ENCODE peak calls at places on chromosomes 12 and 14, in eight cellular contexts. L is cardiac muscle cell, H is transverse colon, M is HCT116, G is Peyer's patch, I is DND-41, N is tibial nerve, K is GM23248. B is an unnamed sample. For H3K36me3, the result is how much of the 10 kb centered on the place peaks cover.

GRCh38 chr14:101001311-101002069 is 98.0 kb upstream of the RTL1 start:
- DNase-seq in L (peak), H (no peak), M (no peak), G (no peak), I (no peak), N (no peak), K (peak), B (no peak)

GRCh38 chr14:30808576-30808975 is 65.8 kb upstream of the COCH start:
- DNase-seq in L (no peak), H (no peak), M (no peak), G (no peak), I (no peak), N (no peak), K (peak), B (no peak)

GRCh38 chr12:98533723-98534251 is 18.4 kb downstream of the TMPO start:
- DNase-seq in L (peak), H (no peak), M (no peak), G (peak), I (no peak), N (no peak), K (peak), B (no peak)

GRCh38 chr14:35405304-35405996 is 901 bp upstream of the NFKBIA start:
- DNase-seq in L (no peak), H (peak), M (no peak), G (peak), I (no peak), N (peak), K (peak), B (no peak)

GRCh38 chr14:22560638-22561365 is 28.2 kb downstream of the DAD1 start:
- DNase-seq in L (no peak), H (no peak), M (no peak), G (no peak), I (no peak), N (no peak), K (no peak), B (no peak)

GRCh38 chr12:19799886-19800602 is 360.8 kb downstream of the AEBP2 start:
- DNase-seq in L (peak), H (no peak), M (no peak), G (no peak), I (no peak), N (no peak), K (no peak), B (no peak)

GRCh38 chr12:129772463-129773169 is 131.2 kb downstream of the TMEM132D start:
- DNase-seq in L (no peak), H (no peak), M (no peak), G (no peak), I (no peak), N (no peak), K (no peak), B (no peak)

GRCh38 chr14:71742491-71742890 is 189.7 kb upstream of the RGS6 start:
- DNase-seq in L (no peak), H (no peak), M (no peak), G (no peak), I (no peak), N (no peak), K (peak), B (no peak)

GRCh38 chr14:102377696-102378095 is 15.0 kb downstream of the TECPR2 start:
- DNase-seq in L (no peak), H (no peak), M (no peak), G (no peak), I (no peak), N (no peak), K (no peak), B (no peak)

GRCh38 chr14:53525608-53526007 is 372.5 kb upstream of the DDHD1 start:
- DNase-seq in L (no peak), H (no peak), M (no peak), G (no peak), I (no peak), N (no peak), K (peak), B (no peak)

GRCh38 chr14:105398044-105398725 is at the start of gene TEX22:
- DNase-seq in L (peak), H (peak), M (peak), G (peak), I (peak), N (peak), K (peak), B (peak)

GRCh38 chr14:101126376-101127130 is 223.0 kb upstream of the RTL1 start:
- DNase-seq in L (no peak), H (no peak), M (no peak), G (peak), I (no peak), N (no peak), K (no peak), B (no peak)

GRCh38 chr12:47276253-47277070 is 196.7 kb upstream of the AMIGO2 start:
- DNase-seq in L (peak), H (peak), M (no peak), G (peak), I (peak), N (peak), K (peak), B (peak)

GRCh38 chr12:67539946-67540345 is 108.6 kb upstream of the DYRK2 start:
- DNase-seq in L (peak), H (no peak), M (no peak), G (no peak), I (no peak), N (no peak), K (peak), B (no peak)

GRCh38 chr14:84797326-84797725 is 732.6 kb upstream of the FLRT2 start:
- DNase-seq in L (no peak), H (no peak), M (no peak), G (no peak), I (no peak), N (no peak), K (no peak), B (no peak)

GRCh38 chr12:26937443-26937862 is 328 bp downstream of the INTS13 start:
- DNase-seq in L (no peak), H (no peak), M (no peak), G (no peak), I (no peak), N (no peak), K (no peak), B (no peak)

GRCh38 chr14:101191882-101192660 is 288.5 kb upstream of the RTL1 start:
- DNase-seq in L (no peak), H (no peak), M (no peak), G (peak), I (no peak), N (no peak), K (no peak), B (no peak)

GRCh38 chr14:99287269-99287942 is 15.4 kb upstream of the BCL11B start:
- DNase-seq in L (no peak), H (no peak), M (no peak), G (no peak), I (no peak), N (no peak), K (no peak), B (no peak)

GRCh38 chr12:101759396-101760047 is 20.3 kb upstream of the SYCP3 start:
- DNase-seq in L (peak), H (no peak), M (peak), G (peak), I (no peak), N (no peak), K (peak), B (no peak)

GRCh38 chr12:51270067-51270846 is at the start of gene SMAGP:
- DNase-seq in L (peak), H (peak), M (no peak), G (peak), I (peak), N (peak), K (peak), B (peak)

GRCh38 chr14:73783107-73783727 is 68.4 kb upstream of the PTGR2 start:
- DNase-seq in L (no peak), H (no peak), M (no peak), G (no peak), I (no peak), N (no peak), K (no peak), B (no peak)

GRCh38 chr12:6753772-6754356 is 923 bp upstream of the MLF2 start:
- DNase-seq in L (no peak), H (no peak), M (no peak), G (no peak), I (no peak), N (no peak), K (no peak), B (no peak)

GRCh38 chr12:15886372-15887042 is 4.3 kb downstream of the STRAP start:
- DNase-seq in L (no peak), H (no peak), M (no peak), G (no peak), I (no peak), N (no peak), K (no peak), B (no peak)

GRCh38 chr12:124347805-124348658 is 53.1 kb downstream of the RFLNA start:
- DNase-seq in L (no peak), H (no peak), M (no peak), G (no peak), I (peak), N (no peak), K (peak), B (no peak)
- H3K36me3 ChIP-seq in L (under half), H (under half), M (under half), G (under half), I (half or more), N (under half), K (half or more), B (under half)

GRCh38 chr14:52010173-52010693 is 20.9 kb downstream of the RTRAF start:
- DNase-seq in L (no peak), H (no peak), M (no peak), G (no peak), I (no peak), N (no peak), K (no peak), B (no peak)
- H3K36me3 ChIP-seq in L (half or more), H (under half), M (under half), G (under half), I (half or more), N (under half), K (half or more), B (under half)

GRCh38 chr12:53459097-53459496 is 7.2 kb downstream of the PCBP2 start:
- DNase-seq in L (no peak), H (no peak), M (no peak), G (no peak), I (no peak), N (no peak), K (no peak), B (no peak)
- H3K36me3 ChIP-seq in L (half or more), H (half or more), M (half or more), G (under half), I (half or more), N (under half), K (half or more), B (half or more)

GRCh38 chr12:54051081-54051912 is 2.3 kb upstream of the HOXC4 start:
- DNase-seq in L (no peak), H (no peak), M (no peak), G (no peak), I (no peak), N (no peak), K (peak), B (no peak)
- H3K36me3 ChIP-seq in L (under half), H (under half), M (under half), G (under half), I (under half), N (under half), K (under half), B (under half)